ENCODE peak calls at places on chromosomes 3 and 15, in eight cellular contexts. P is GM10248; F is activated effector memory CD4-positive, alpha-beta T cell treated with Interleukin-2 at 50 U/mL for 16 hours; N is T1000; C is CD4-positive, alpha-beta memory T cell; O is non-pigmented ciliary epithelial cell; K is activated B cell treated with CpG ODN at 0.5 μM for 24 hours; T is DMS153. Z is an unnamed sample.

GRCh38 chr15:69666921-69667811 is 214.5 kb downstream of the RPLP1 start:
- DNase-seq in T (no peak), O (no peak), N (no peak), F (no peak), P (peak; percentile 79), K (peak; percentile 37), C (no peak), Z (peak; percentile 30)

GRCh38 chr3:124079912-124080276 is 88.0 kb upstream of the ROPN1 start:
- DNase-seq in N (no peak), O (no peak), F (no peak), K (no peak), T (no peak), C (no peak), P (no peak), Z (no peak)

GRCh38 chr3:41569632-41570338 is 370.5 kb downstream of the CTNNB1 start:
- DNase-seq in C (no peak), P (no peak), O (no peak), F (no peak), N (no peak), T (no peak), K (no peak), Z (no peak)

GRCh38 chr3:2879023-2879422 is 231.2 kb downstream of the IL5RA start:
- DNase-seq in P (no peak), K (no peak), F (no peak), O (no peak), N (no peak), C (no peak), T (no peak), Z (no peak)

GRCh38 chr3:138470687-138471086 is 36.3 kb downstream of the ESYT3 start:
- DNase-seq in P (no peak), K (no peak), O (no peak), F (no peak), C (no peak), N (no peak), T (no peak), Z (no peak)

GRCh38 chr3:192920406-192920805 is 2.8 kb upstream of the MB21D2 start:
- DNase-seq in F (no peak), O (no peak), N (no peak), T (no peak), K (no peak), C (no peak), P (no peak), Z (no peak)

GRCh38 chr3:1616715-1617114 is 482.0 kb upstream of the CNTN4 start:
- DNase-seq in C (no peak), O (no peak), N (no peak), K (no peak), P (no peak), F (no peak), T (no peak), Z (no peak)

GRCh38 chr3:124985358-124985757 is 50.8 kb upstream of the MUC13 start:
- DNase-seq in T (no peak), N (no peak), C (no peak), O (peak; percentile 37), P (no peak), K (no peak), F (no peak), Z (no peak)

GRCh38 chr3:12350151-12350813 is 61.4 kb downstream of the PPARG start:
- DNase-seq in C (no peak), O (no peak), T (no peak), F (no peak), K (no peak), N (no peak), P (no peak), Z (no peak)

GRCh38 chr3:151479452-151479851 is 18.6 kb upstream of the IGSF10 start:
- DNase-seq in O (no peak), F (no peak), K (no peak), P (no peak), T (no peak), C (no peak), N (no peak), Z (no peak)

GRCh38 chr3:59101091-59101738 is 51.4 kb upstream of the CFAP20DC start:
- DNase-seq in O (no peak), C (no peak), N (peak; percentile 86), T (no peak), F (no peak), P (no peak), K (no peak), Z (no peak)

GRCh38 chr3:76065975-76066374 is 280.6 kb upstream of the ZNF717 start:
- DNase-seq in C (no peak), T (no peak), O (no peak), K (no peak), P (no peak), F (no peak), N (no peak), Z (no peak)

GRCh38 chr3:152121292-152121654 is 147.5 kb upstream of the MBNL1 start:
- DNase-seq in K (no peak), T (no peak), C (no peak), O (peak; percentile 80), P (no peak), N (no peak), F (no peak), Z (no peak)

GRCh38 chr3:189144645-189145044 is 27.1 kb upstream of the TPRG1 start:
- DNase-seq in C (peak; percentile 66), P (no peak), K (no peak), O (no peak), F (no peak), T (peak; percentile 84), N (no peak), Z (no peak)

GRCh38 chr3:44355634-44356033 is 17.1 kb downstream of the TCAIM start:
- DNase-seq in K (no peak), O (peak; percentile 73), T (no peak), F (no peak), P (no peak), N (no peak), C (no peak), Z (no peak)

GRCh38 chr15:100341662-100342560 is at the start of gene ADAMTS17:
- DNase-seq in N (peak; percentile 88), O (peak; percentile 74), P (peak; percentile 76), T (peak; percentile 80), F (peak; percentile 92), K (peak; percentile 70), C (peak; percentile 95), Z (peak; percentile 59)

GRCh38 chr15:82585072-82585471 is 44.8 kb upstream of the RPS17 start:
- DNase-seq in N (no peak), P (no peak), K (no peak), C (no peak), T (no peak), O (peak; percentile 52), F (no peak), Z (no peak)

GRCh38 chr15:78308422-78309021 is 9.1 kb upstream of the SKIC8 start:
- DNase-seq in P (peak; percentile 76), F (peak; percentile 9), T (peak; percentile 8), K (no peak), N (peak; percentile 46), O (no peak), C (peak; percentile 6), Z (no peak)

GRCh38 chr3:189049458-189050231 is 122.1 kb upstream of the TPRG1 start:
- DNase-seq in O (no peak), C (peak; percentile 51), T (no peak), N (no peak), F (no peak), P (no peak), K (no peak), Z (no peak)

GRCh38 chr3:38643090-38643489 is 6.4 kb downstream of the SCN5A start:
- DNase-seq in T (no peak), P (no peak), O (no peak), K (no peak), N (no peak), F (no peak), C (no peak), Z (no peak)

GRCh38 chr3:111864821-111865656 is 6.0 kb downstream of the PHLDB2 start:
- DNase-seq in C (no peak), F (no peak), P (no peak), N (no peak), O (peak; percentile 91), K (no peak), T (no peak), Z (no peak)

GRCh38 chr3:124886168-124887051 is 755 bp downstream of the ITGB5 start:
- DNase-seq in C (peak; percentile 20), N (peak; percentile 14), O (no peak), F (no peak), P (peak; percentile 59), K (peak; percentile 17), T (no peak), Z (no peak)

GRCh38 chr15:78243491-78243941 is 9.2 kb upstream of the ACSBG1 start:
- DNase-seq in C (no peak), K (no peak), F (no peak), P (no peak), O (no peak), N (no peak), T (no peak), Z (no peak)

GRCh38 chr15:74778599-74778970 is 3.3 kb upstream of the CSK start:
- DNase-seq in P (no peak), K (no peak), T (no peak), C (no peak), O (no peak), F (no peak), N (no peak), Z (no peak)

GRCh38 chr3:195394024-195394423 is 48.8 kb downstream of the ACAP2 start:
- DNase-seq in P (peak; percentile 56), F (no peak), N (no peak), K (no peak), O (no peak), C (no peak), T (no peak), Z (no peak)

GRCh38 chr3:118960876-118961275 is 73.8 kb downstream of the IGSF11 start:
- DNase-seq in C (no peak), K (no peak), F (no peak), T (no peak), N (no peak), O (no peak), P (no peak), Z (no peak)

GRCh38 chr3:158909870-158910269 is 108.0 kb downstream of the MFSD1 start:
- DNase-seq in F (no peak), T (no peak), C (no peak), O (no peak), N (peak; percentile 4), P (no peak), K (no peak), Z (no peak)

GRCh38 chr15:73996939-73997338 is 2.4 kb downstream of the PML start:
- DNase-seq in K (no peak), N (no peak), O (no peak), C (peak; percentile 35), P (peak; percentile 46), F (no peak), T (peak; percentile 43), Z (peak; percentile 44)

GRCh38 chr3:125061170-125061569 is 5.4 kb upstream of the HEG1 start:
- DNase-seq in F (no peak), P (no peak), C (no peak), T (no peak), O (no peak), K (no peak), N (no peak), Z (no peak)

GRCh38 chr3:99842826-99843589 is 25.3 kb downstream of the CMSS1 start:
- DNase-seq in T (peak; percentile 37), O (no peak), C (no peak), K (no peak), N (no peak), P (peak; percentile 23), F (no peak), Z (peak; percentile 18)

GRCh38 chr3:116770815-116771450 is 61.4 kb downstream of the TUSC7 start:
- DNase-seq in T (peak; percentile 53), C (peak; percentile 1), F (no peak), O (peak; percentile 54), N (peak; percentile 51), P (peak; percentile 44), K (peak; percentile 16), Z (peak; percentile 25)

GRCh38 chr3:69181592-69182211 is 59.3 kb upstream of the LMOD3 start:
- DNase-seq in K (no peak), N (peak; percentile 28), T (no peak), O (no peak), P (no peak), F (no peak), C (no peak), Z (no peak)